ENCODE peak calls at places on chromosome 6, in four cellular contexts. W is coronary artery, I is aorta, T is uterus. Y is an unnamed sample.

GRCh38 chr6:19838442-19839236 is 1.5 kb downstream of the ID4 start:
- DNase-seq in W (peak; percentile 76), I (peak; percentile 81), T (peak; percentile 21), Y (no peak)

GRCh38 chr6:137313928-137314855 is 95.0 kb upstream of the IFNGR1 start:
- DNase-seq in W (no peak), I (peak; percentile 89), T (peak; percentile 59), Y (peak; percentile 75)

GRCh38 chr6:148822819-148823218 is 76.0 kb downstream of the UST start:
- DNase-seq in W (no peak), I (no peak), T (no peak), Y (no peak)

GRCh38 chr6:36852481-36853147 is 13.4 kb upstream of the CPNE5 start:
- DNase-seq in W (no peak), I (no peak), T (peak; percentile 42), Y (no peak)

GRCh38 chr6:83038246-83038645 is 27.4 kb downstream of the UBE3D start:
- DNase-seq in W (no peak), I (no peak), T (no peak), Y (no peak)

GRCh38 chr6:39430968-39431523 is 108.5 kb upstream of the KCNK16 start:
- DNase-seq in W (no peak), I (peak; percentile 88), T (peak; percentile 19), Y (peak; percentile 63)

GRCh38 chr6:76876922-76877553 is 586.3 kb downstream of the HTR1B start:
- DNase-seq in W (no peak), I (no peak), T (no peak), Y (no peak)

GRCh38 chr6:10382322-10382721 is 32.6 kb downstream of the TFAP2A start:
- DNase-seq in W (no peak), I (no peak), T (no peak), Y (no peak)

GRCh38 chr6:41500561-41500960 is 45.6 kb upstream of the FOXP4 start:
- DNase-seq in W (no peak), I (no peak), T (no peak), Y (no peak)

GRCh38 chr6:36855750-36856149 is 16.5 kb upstream of the CPNE5 start:
- DNase-seq in W (no peak), I (no peak), T (peak; percentile 16), Y (no peak)

GRCh38 chr6:5094327-5094726 is 9.2 kb downstream of the PPP1R3G start:
- DNase-seq in W (no peak), I (no peak), T (no peak), Y (no peak)

GRCh38 chr6:154773610-154774089 is 40.4 kb downstream of the SCAF8 start:
- DNase-seq in W (no peak), I (no peak), T (no peak), Y (no peak)

GRCh38 chr6:135701426-135701825 is 150.1 kb upstream of the PDE7B start:
- DNase-seq in W (no peak), I (no peak), T (no peak), Y (no peak)

GRCh38 chr6:126661646-126662045 is 321.7 kb downstream of the CENPW start:
- DNase-seq in W (no peak), I (no peak), T (no peak), Y (no peak)

GRCh38 chr6:3340891-3341290 is 82.1 kb downstream of the PSMG4 start:
- DNase-seq in W (no peak), I (peak; percentile 47), T (no peak), Y (no peak)

GRCh38 chr6:33419580-33420492 is at the start of gene SYNGAP1:
- DNase-seq in W (no peak), I (peak; percentile 90), T (peak; percentile 87), Y (peak; percentile 74)

GRCh38 chr6:137136065-137136464 is 37.4 kb downstream of the IL22RA2 start:
- DNase-seq in W (no peak), I (no peak), T (no peak), Y (no peak)

GRCh38 chr6:140437619-140438345 is 1063.3 kb upstream of the CITED2 start:
- DNase-seq in W (no peak), I (no peak), T (no peak), Y (no peak)

GRCh38 chr6:6461138-6461537 is 127.4 kb upstream of the LY86 start:
- DNase-seq in W (no peak), I (no peak), T (no peak), Y (no peak)

GRCh38 chr6:17352302-17352701 is 41.1 kb upstream of the CAP2 start:
- DNase-seq in W (no peak), I (no peak), T (no peak), Y (no peak)

GRCh38 chr6:33176906-33177305 is 15.4 kb downstream of the COL11A2 start:
- DNase-seq in W (no peak), I (peak; percentile 55), T (no peak), Y (no peak)

GRCh38 chr6:16927205-16927604 is 165.9 kb upstream of the ATXN1 start:
- DNase-seq in W (no peak), I (no peak), T (no peak), Y (no peak)

GRCh38 chr6:37936909-37937308 is 117.4 kb downstream of the ZFAND3 start:
- DNase-seq in W (no peak), I (no peak), T (no peak), Y (no peak)

GRCh38 chr6:17057322-17057721 is 44.5 kb upstream of the STMND1 start:
- DNase-seq in W (no peak), I (no peak), T (no peak), Y (no peak)

GRCh38 chr6:119119989-119120388 is 41.5 kb upstream of the FAM184A start:
- DNase-seq in W (no peak), I (no peak), T (no peak), Y (no peak)

GRCh38 chr6:138162947-138163569 is 1.3 kb downstream of the ARFGEF3 start:
- DNase-seq in W (no peak), I (no peak), T (no peak), Y (no peak)

GRCh38 chr6:53928641-53929339 is 134.0 kb downstream of the LRRC1 start:
- DNase-seq in W (no peak), I (no peak), T (no peak), Y (no peak)

GRCh38 chr6:127131772-127132171 is 13.3 kb downstream of the RSPO3 start:
- DNase-seq in W (no peak), I (no peak), T (no peak), Y (no peak)

GRCh38 chr6:34680802-34681515 is 15.6 kb downstream of the ILRUN start:
- DNase-seq in W (no peak), I (no peak), T (no peak), Y (no peak)

GRCh38 chr6:27157461-27158315 is 89.8 kb upstream of the PRSS16 start:
- DNase-seq in W (no peak), I (peak; percentile 82), T (peak; percentile 69), Y (peak; percentile 56)

GRCh38 chr6:159540883-159541282 is 152.2 kb downstream of the SOD2 start:
- DNase-seq in W (no peak), I (no peak), T (no peak), Y (no peak)

GRCh38 chr6:7905416-7905815 is 5.2 kb downstream of the TXNDC5 start:
- DNase-seq in W (no peak), I (no peak), T (no peak), Y (no peak)

DNA sequence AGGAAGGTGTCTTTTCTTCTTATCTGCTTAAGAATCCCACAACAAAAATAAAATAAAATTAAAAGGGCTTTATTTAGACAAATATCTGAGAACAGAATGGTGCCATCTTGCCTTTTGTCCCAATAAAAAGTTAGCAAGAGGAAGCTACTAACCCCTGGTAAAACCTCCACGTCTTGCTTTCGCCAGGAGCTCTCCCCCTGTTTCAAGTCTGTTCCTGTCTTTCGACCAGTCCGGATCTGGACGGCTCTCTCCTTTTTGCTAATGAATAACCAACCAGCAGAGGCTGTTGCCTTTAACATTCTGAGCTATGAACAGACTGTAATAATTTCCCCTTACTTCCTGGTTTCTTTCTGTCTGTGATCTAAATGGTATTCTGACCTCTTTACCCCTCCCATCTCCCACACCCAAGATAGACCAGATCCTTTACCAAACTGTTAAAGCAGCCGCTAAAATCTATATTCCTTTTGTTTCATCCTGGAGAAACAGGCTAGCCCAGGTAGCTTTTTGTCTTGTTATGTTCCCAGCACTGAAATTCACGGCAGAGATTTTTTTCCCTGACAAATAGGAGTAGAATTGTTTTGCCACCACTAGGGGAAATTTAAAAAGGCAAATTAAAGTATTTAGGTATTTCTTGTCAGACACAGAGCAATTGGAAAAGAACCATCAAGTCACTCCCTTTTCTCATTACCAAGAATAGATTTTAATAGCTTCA is at the start of gene FRK:
- DNase-seq in W (no peak), I (no peak), T (no peak), Y (no peak)
- H3K27ac ChIP-seq in W (peak within 1 kb of the TSS; percentile 50), I (peak within 1 kb of the TSS; percentile 95), T (peak within 1 kb of the TSS; percentile 81), Y (peak within 1 kb of the TSS; percentile 67)

DNA sequence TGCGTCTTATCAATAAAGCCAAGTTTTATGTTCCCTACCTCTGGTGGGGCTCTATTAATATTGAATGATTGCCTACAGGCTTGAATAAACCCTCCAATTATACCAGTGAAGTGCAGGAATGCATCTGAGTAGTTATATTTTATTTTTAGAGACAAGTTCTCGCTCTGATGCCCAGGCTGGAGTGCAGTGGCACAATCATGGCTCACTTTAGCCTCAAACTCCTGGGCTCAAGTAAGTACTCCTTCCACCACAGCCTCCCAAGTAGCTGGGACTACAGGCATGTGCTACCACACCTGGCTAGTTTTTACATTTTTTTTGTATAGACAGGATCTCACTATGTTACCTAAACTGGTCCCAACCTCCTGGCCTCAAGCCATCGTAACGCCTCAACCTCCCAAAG is 26.1 kb upstream of the UBE2J1 start:
- DNase-seq in W (no peak), I (no peak), T (no peak), Y (no peak)
- H3K27ac ChIP-seq in W (no peak overlapping the region), I (no peak overlapping the region), T (no peak overlapping the region), Y (peak overlapping the region; percentile 42)

GRCh38 chr6:45480697-45481415 is 103.1 kb upstream of the SUPT3H start:
- DNase-seq in W (no peak), I (no peak), T (no peak), Y (no peak)

GRCh38 chr6:45483501-45483900 is 105.8 kb upstream of the SUPT3H start:
- DNase-seq in W (no peak), I (no peak), T (no peak), Y (no peak)

GRCh38 chr6:45479834-45480696 is 102.3 kb upstream of the SUPT3H start:
- DNase-seq in W (no peak), I (no peak), T (no peak), Y (no peak)

GRCh38 chr6:45486739-45487138 is 109.0 kb upstream of the SUPT3H start:
- DNase-seq in W (no peak), I (no peak), T (no peak), Y (no peak)

DNA sequence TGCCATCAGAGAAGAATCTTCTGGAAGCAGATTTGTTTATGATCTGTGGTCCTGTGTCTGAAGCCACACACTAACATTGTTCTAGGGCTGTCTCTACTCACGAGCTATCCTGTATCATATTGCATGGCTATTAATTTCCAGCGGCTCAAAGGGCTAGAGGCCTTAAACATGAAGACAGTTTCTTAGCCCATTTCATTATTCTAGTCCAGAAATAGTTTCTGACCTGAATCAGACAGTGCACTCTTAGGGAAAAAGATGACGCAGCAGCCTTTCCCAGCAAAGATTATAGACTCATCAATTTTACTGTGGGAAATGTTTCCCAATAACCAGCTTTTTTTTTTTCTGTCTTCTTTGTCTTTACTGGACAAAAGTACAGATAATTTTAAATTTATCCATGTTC is 105.3 kb upstream of the SUPT3H start:
- DNase-seq in W (no peak), I (no peak), T (peak; percentile 17), Y (no peak)
- H3K27ac ChIP-seq in W (no peak overlapping the region), I (no peak overlapping the region), T (peak overlapping the region; percentile 43), Y (no peak overlapping the region)

DNA sequence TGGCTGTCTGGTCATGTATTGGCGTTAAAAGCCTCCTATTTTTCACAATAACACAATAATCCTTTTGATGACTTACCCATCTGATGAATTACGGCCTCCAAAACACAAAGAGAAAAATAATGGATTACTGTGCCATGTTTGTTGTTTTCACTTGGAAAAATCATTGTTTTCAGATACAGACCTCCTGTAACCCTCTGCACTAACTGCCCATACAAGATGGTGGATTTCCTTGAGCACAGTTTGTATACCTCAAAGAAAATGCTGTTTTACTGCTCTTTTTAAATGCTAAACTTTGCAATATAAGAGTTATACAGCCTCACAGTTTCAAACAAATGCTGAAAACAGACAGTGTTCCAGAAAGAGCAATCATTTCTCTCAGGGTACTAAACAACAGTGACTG is 61.0 kb downstream of the SMLR1 start:
- DNase-seq in W (no peak), I (no peak), T (no peak), Y (no peak)
- H3K27ac ChIP-seq in W (no peak overlapping the region), I (no peak overlapping the region), T (peak overlapping the region; percentile 34), Y (peak overlapping the region; percentile 15)